ENCODE peak calls at places on chromosomes 5 and 9, in ten cellular contexts. V is mucosa of gallbladder; O is NCI-H1417; Y is hippocampal formation; C is body of pancreas; A is CD8-positive, alpha-beta memory T cell; P is AG08395; G is tibial artery; T is T1000; S is endothelial cell. R is an unnamed sample.

GRCh38 chr5:150789943-150790611 is 11.5 kb downstream of the SMIM3 start:
- DNase-seq in O (no peak), G (peak), S (no peak), A (peak), V (peak), T (peak), P (peak), Y (no peak), C (peak), R (peak)

GRCh38 chr9:35756743-35757526 is 2.9 kb upstream of the MSMP start:
- DNase-seq in G (peak), C (peak), T (no peak), P (no peak), O (peak), S (peak), V (peak), A (peak), Y (peak), R (peak)

GRCh38 chr9:93094294-93095204 is 1.5 kb upstream of the CARD19 start:
- DNase-seq in Y (peak), A (no peak), V (peak), O (no peak), C (peak), P (no peak), G (peak), S (peak), T (no peak), R (no peak)

GRCh38 chr9:99112750-99113417 is 8.0 kb downstream of the TGFBR1 start:
- DNase-seq in P (no peak), A (peak), T (no peak), S (no peak), Y (no peak), C (no peak), V (no peak), O (no peak), G (no peak), R (no peak)

GRCh38 chr9:26945591-26945990 is 1.5 kb downstream of the PLAA start:
- DNase-seq in S (no peak), P (no peak), C (no peak), Y (no peak), A (no peak), O (no peak), V (no peak), T (no peak), G (no peak), R (no peak)

GRCh38 chr9:95316794-95317118 is 753 bp downstream of the FANCC start:
- DNase-seq in A (no peak), O (peak), C (peak), Y (peak), T (peak), P (peak), S (peak), G (peak), V (peak), R (peak)

GRCh38 chr5:120007619-120008018 is 378.3 kb downstream of the FAM170A start:
- DNase-seq in T (no peak), O (no peak), V (no peak), G (no peak), S (no peak), A (no peak), P (no peak), Y (no peak), C (no peak), R (no peak)

GRCh38 chr5:110757118-110757729 is 18.4 kb downstream of the SLC25A46 start:
- DNase-seq in S (peak), C (no peak), G (no peak), O (peak), P (peak), T (no peak), V (peak), A (no peak), Y (no peak), R (peak)

GRCh38 chr5:132024789-132025402 is 13.4 kb upstream of the ACSL6 start:
- DNase-seq in O (no peak), C (no peak), G (no peak), S (no peak), V (no peak), Y (no peak), P (no peak), A (no peak), T (no peak), R (no peak)

GRCh38 chr9:128917151-128917849 is 3.5 kb upstream of the PHYHD1 start:
- DNase-seq in A (no peak), Y (peak), V (peak), S (no peak), P (peak), T (no peak), G (peak), O (no peak), C (peak), R (no peak)

GRCh38 chr5:103101079-103101732 is 18.7 kb downstream of the GIN1 start:
- DNase-seq in S (no peak), G (no peak), T (no peak), Y (no peak), C (no peak), P (no peak), A (no peak), V (no peak), O (no peak), R (no peak)

GRCh38 chr5:112511920-112512319 is 92.8 kb upstream of the EPB41L4A start:
- DNase-seq in G (no peak), O (no peak), P (no peak), S (no peak), C (no peak), A (no peak), Y (no peak), V (no peak), T (no peak), R (peak)

GRCh38 chr9:137575725-137576411 is 2.9 kb downstream of the DPH7 start:
- DNase-seq in S (no peak), A (no peak), O (no peak), G (no peak), V (no peak), P (no peak), C (no peak), Y (no peak), T (no peak), R (no peak)

GRCh38 chr5:39624268-39624886 is 199.6 kb upstream of the DAB2 start:
- DNase-seq in P (peak), T (no peak), V (peak), S (no peak), A (no peak), G (no peak), O (no peak), C (peak), Y (no peak), R (peak)

GRCh38 chr5:53473644-53474043 is 6.8 kb upstream of the FST start:
- DNase-seq in C (no peak), G (no peak), P (no peak), T (no peak), S (no peak), A (no peak), O (no peak), Y (no peak), V (no peak), R (no peak)

GRCh38 chr9:134442486-134443168 is 116.4 kb downstream of the RXRA start:
- DNase-seq in C (no peak), S (no peak), T (peak), A (no peak), O (peak), Y (no peak), G (no peak), P (peak), V (no peak), R (no peak)